ENCODE peak calls at places on chromosome 10, in four cellular contexts. M, V, G and Q are unnamed samples.

GRCh38 chr10:122373713-122374112 is 795 bp upstream of the PLEKHA1 start:
- ATAC-seq in M (peak; percentile 2), V (peak; percentile 31), G (peak; percentile 1), Q (peak; percentile 0)

GRCh38 chr10:76411719-76412435 is 980.5 kb downstream of the LRMDA start:
- ATAC-seq in M (peak; percentile 64), V (no peak), G (peak; percentile 65), Q (peak; percentile 91)

GRCh38 chr10:100981178-100981710 is 6.1 kb downstream of the MRPL43 start:
- ATAC-seq in M (no peak), V (no peak), G (no peak), Q (no peak)

GRCh38 chr10:102775201-102775972 is 31.6 kb downstream of the WBP1L start:
- ATAC-seq in M (peak; percentile 55), V (no peak), G (peak; percentile 9), Q (peak; percentile 72)

GRCh38 chr10:87552248-87552914 is 47.7 kb downstream of the MINPP1 start:
- ATAC-seq in M (no peak), V (no peak), G (no peak), Q (no peak)

GRCh38 chr10:88735661-88736060 is 24.2 kb upstream of the LIPN start:
- ATAC-seq in M (no peak), V (no peak), G (no peak), Q (no peak)

GRCh38 chr10:106935978-106936451 is 228.5 kb downstream of the SORCS1 start:
- ATAC-seq in M (peak; percentile 34), V (no peak), G (peak; percentile 70), Q (peak; percentile 36)

GRCh38 chr10:2936816-2937215 is 130.5 kb upstream of the PFKP start:
- ATAC-seq in M (no peak), V (no peak), G (no peak), Q (no peak)

GRCh38 chr10:74822101-74822500 is 4.3 kb upstream of the KAT6B start:
- ATAC-seq in M (no peak), V (no peak), G (no peak), Q (no peak)

GRCh38 chr10:97796651-97797050 is 24.9 kb upstream of the SFRP5 start:
- ATAC-seq in M (no peak), V (no peak), G (no peak), Q (no peak)

GRCh38 chr10:18140149-18140956 is at the start of gene CACNB2:
- ATAC-seq in M (peak; percentile 72), V (peak; percentile 81), G (peak; percentile 82), Q (peak; percentile 87)

GRCh38 chr10:80344912-80345311 is 11.6 kb downstream of the DYDC1 start:
- ATAC-seq in M (no peak), V (no peak), G (no peak), Q (no peak)

GRCh38 chr10:16968722-16969055 is 151.5 kb upstream of the RSU1 start:
- ATAC-seq in M (peak; percentile 6), V (peak; percentile 19), G (no peak), Q (no peak)

GRCh38 chr10:91820144-91820543 is 21.9 kb downstream of the TNKS2 start:
- ATAC-seq in M (no peak), V (no peak), G (no peak), Q (no peak)

GRCh38 chr10:91813251-91813650 is 15.0 kb downstream of the TNKS2 start:
- ATAC-seq in M (no peak), V (no peak), G (no peak), Q (no peak)

GRCh38 chr10:91816986-91817385 is 18.8 kb downstream of the TNKS2 start:
- ATAC-seq in M (no peak), V (no peak), G (no peak), Q (no peak)
- H3K9me3 ChIP-seq in M (no peaks in the 10 kb centered on the region), V (no peaks in the 10 kb centered on the region), G (no peaks in the 10 kb centered on the region), Q (no peaks in the 10 kb centered on the region)

GRCh38 chr10:44864637-44865288 is 46.4 kb upstream of the TMEM72 start:
- ATAC-seq in M (peak; percentile 97), V (peak; percentile 99), G (peak; percentile 95), Q (peak; percentile 93)
- TF ChIP-seq POLR2A in M (no peak), V (peak; percentile 8), G (no peak), Q (no peak)

DNA sequence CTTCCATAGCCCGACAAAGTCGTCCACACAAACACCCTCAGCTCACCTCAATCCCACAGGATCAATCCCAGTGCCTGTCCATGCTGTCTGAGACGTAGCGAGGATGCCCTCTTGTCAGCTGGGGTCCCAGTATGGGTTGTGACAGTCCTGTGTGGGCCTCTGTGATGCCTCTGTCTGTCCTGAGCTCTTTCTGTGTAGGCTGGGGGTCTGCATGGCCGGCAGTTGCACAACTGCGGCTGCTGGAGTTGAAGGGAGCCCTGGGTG is 12.4 kb downstream of the ANTXRL start:
- ATAC-seq in M (no peak), V (no peak), G (no peak), Q (no peak)
- H3K4me1 ChIP-seq in M (no peaks in the 10 kb centered on the region), V (peaks cover 4% of the 10 kb centered on the region), G (peaks cover 5% of the 10 kb centered on the region), Q (no peaks in the 10 kb centered on the region)

DNA sequence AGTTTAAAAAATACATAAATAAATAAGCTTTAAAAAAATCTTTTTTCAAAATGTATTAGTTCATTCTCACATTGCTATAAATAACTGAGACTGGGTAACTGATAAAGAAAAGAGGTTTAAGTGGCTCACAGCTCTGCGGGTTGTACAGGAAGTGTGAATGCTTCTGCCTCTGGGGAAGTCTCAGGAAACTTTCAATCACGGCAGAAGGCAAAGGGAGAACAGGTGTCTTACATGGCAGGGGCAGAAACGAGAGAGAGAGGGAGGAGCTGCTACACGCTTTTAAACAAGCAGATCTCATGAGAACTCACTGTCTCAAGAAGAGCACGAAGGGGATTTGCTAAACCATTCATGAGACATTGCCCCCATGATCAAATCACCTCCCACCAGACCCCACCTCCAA is 114.6 kb downstream of the DNAJC1 start:
- ATAC-seq in M (no peak), V (no peak), G (no peak), Q (no peak)
- H3K9me3 ChIP-seq in M (no peaks in the 10 kb centered on the region), V (peaks cover 12% of the 10 kb centered on the region), G (peaks cover 19% of the 10 kb centered on the region), Q (peaks cover 43% of the 10 kb centered on the region)

GRCh38 chr10:14219411-14219810 is 111.3 kb downstream of the FRMD4A start:
- ATAC-seq in M (no peak), V (no peak), G (no peak), Q (no peak)

GRCh38 chr10:14220026-14220425 is 110.7 kb downstream of the FRMD4A start:
- ATAC-seq in M (no peak), V (no peak), G (no peak), Q (no peak)

DNA sequence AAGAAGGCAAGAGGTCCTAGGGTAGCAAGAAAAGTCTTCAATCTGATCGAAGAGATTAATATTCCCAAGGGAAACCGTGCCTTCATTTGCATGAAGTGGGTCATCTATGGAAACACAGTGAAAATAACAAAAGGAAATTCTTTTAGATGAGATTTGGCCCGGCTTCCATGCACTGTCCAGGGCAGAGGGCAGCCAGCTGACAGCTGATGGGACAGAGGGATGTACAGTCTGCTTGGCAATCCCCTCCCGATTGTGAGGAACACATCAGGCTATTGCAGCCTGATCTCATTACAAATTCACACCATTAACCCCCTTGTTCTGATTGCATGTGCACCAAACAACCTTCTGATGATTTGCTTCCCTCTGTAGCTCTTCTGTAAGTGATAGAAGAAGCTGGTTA is 105.3 kb downstream of the FRMD4A start:
- ATAC-seq in M (no peak), V (no peak), G (no peak), Q (no peak)
- TF ChIP-seq POLR2A in M (no peak), V (no peak), G (no peak), Q (no peak)

DNA sequence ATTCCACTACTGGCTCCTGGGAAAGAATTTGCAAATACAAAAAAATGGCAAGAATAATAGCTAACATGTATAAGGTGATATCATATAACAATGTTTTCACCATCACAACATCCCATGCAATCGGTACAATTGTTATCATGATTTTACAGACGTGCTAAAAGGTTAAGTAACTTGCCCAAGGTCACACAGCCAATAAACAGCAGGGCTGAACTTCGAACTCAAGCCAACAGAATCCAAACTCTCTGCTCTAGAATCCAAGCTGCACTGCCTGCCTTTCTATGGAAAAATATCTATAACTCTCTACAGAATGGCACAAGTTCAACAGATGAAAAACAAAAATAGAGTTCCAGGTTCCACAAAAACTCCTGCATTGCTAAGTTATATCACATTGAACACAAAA is 160.9 kb downstream of the PARD3 start:
- ATAC-seq in M (no peak), V (no peak), G (no peak), Q (no peak)
- H3K4me1 ChIP-seq in M (no peaks in the 10 kb centered on the region), V (peaks cover 14% of the 10 kb centered on the region), G (peaks cover 47% of the 10 kb centered on the region), Q (no peaks in the 10 kb centered on the region)

GRCh38 chr10:37654466-37654865 is 202.9 kb downstream of the ZNF248 start:
- ATAC-seq in M (no peak), V (no peak), G (no peak), Q (no peak)
- H3K9me3 ChIP-seq in M (no peaks in the 10 kb centered on the region), V (peaks cover 2% of the 10 kb centered on the region), G (no peaks in the 10 kb centered on the region), Q (peaks cover 64% of the 10 kb centered on the region)

GRCh38 chr10:1309969-1310789 is 254.0 kb downstream of the WDR37 start:
- ATAC-seq in M (no peak), V (no peak), G (no peak), Q (no peak)

GRCh38 chr10:1308415-1308814 is 252.2 kb downstream of the WDR37 start:
- ATAC-seq in M (no peak), V (no peak), G (no peak), Q (no peak)

GRCh38 chr10:1311707-1312106 is 255.5 kb downstream of the WDR37 start:
- ATAC-seq in M (no peak), V (no peak), G (no peak), Q (no peak)

GRCh38 chr10:1309237-1309968 is 253.2 kb downstream of the WDR37 start:
- ATAC-seq in M (no peak), V (no peak), G (no peak), Q (no peak)
- TF ChIP-seq POLR2A in M (no peak), V (no peak), G (no peak), Q (no peak)

GRCh38 chr10:11150255-11150731 is 132.6 kb downstream of the CELF2 start:
- ATAC-seq in M (no peak), V (no peak), G (no peak), Q (no peak)

GRCh38 chr10:11150876-11151275 is 133.2 kb downstream of the CELF2 start:
- ATAC-seq in M (no peak), V (no peak), G (peak; percentile 41), Q (no peak)

GRCh38 chr10:11148638-11149037 is 131.0 kb downstream of the CELF2 start:
- ATAC-seq in M (peak; percentile 81), V (no peak), G (no peak), Q (no peak)

GRCh38 chr10:11148131-11148530 is 130.5 kb downstream of the CELF2 start:
- ATAC-seq in M (peak; percentile 80), V (no peak), G (no peak), Q (no peak)

GRCh38 chr10:11149499-11149898 is 131.8 kb downstream of the CELF2 start:
- ATAC-seq in M (peak; percentile 40), V (no peak), G (peak; percentile 40), Q (no peak)
- H3K4me1 ChIP-seq in M (peaks cover 37% of the 10 kb centered on the region), V (no peaks in the 10 kb centered on the region), G (peaks cover 57% of the 10 kb centered on the region), Q (peaks cover 14% of the 10 kb centered on the region)